ENCODE peak calls at places on chromosomes 7 and 10, in four cellular contexts. F is neuronal stem cell, G is NCI-H774, L is activated B cell treated with CpG ODN at 0.5 μM for 24 hours. C is an unnamed sample.

GRCh38 chr10:52639652-52640051 is 132.9 kb downstream of the MBL2 start:
- DNase-seq in G (no peak), L (no peak), F (no peak), C (no peak)

GRCh38 chr7:3561908-3562307 is 260.9 kb downstream of the SDK1 start:
- DNase-seq in L (no peak), F (no peak), G (no peak), C (peak)

GRCh38 chr7:64875258-64875657 is 27.8 kb upstream of the ZNF273 start:
- DNase-seq in F (no peak), G (no peak), L (peak), C (peak)

GRCh38 chr10:96446966-96447596 is 66.6 kb downstream of the TLL2 start:
- DNase-seq in F (no peak), L (no peak), G (no peak), C (no peak)

GRCh38 chr10:21401196-21401595 is 124.3 kb downstream of the SKIDA1 start:
- DNase-seq in G (no peak), F (no peak), L (no peak), C (no peak)

GRCh38 chr7:45103958-45104843 is 7.3 kb downstream of the TBRG4 start:
- DNase-seq in F (no peak), G (no peak), L (no peak), C (no peak)

GRCh38 chr10:19862811-19863515 is 46.7 kb downstream of the PLXDC2 start:
- DNase-seq in G (no peak), F (no peak), L (no peak), C (no peak)

GRCh38 chr7:16278167-16278787 is 143.1 kb downstream of the CRPPA start:
- DNase-seq in L (no peak), F (no peak), G (no peak), C (no peak)

GRCh38 chr10:43885842-43886241 is 237.2 kb upstream of the ZNF32 start:
- DNase-seq in F (no peak), L (no peak), G (no peak), C (no peak)

GRCh38 chr10:109866168-109866994 is 56.9 kb downstream of the XPNPEP1 start:
- DNase-seq in G (no peak), L (no peak), F (no peak), C (no peak)

GRCh38 chr7:101971457-101971856 is 154.0 kb downstream of the CUX1 start:
- DNase-seq in L (no peak), F (no peak), G (no peak), C (no peak)

GRCh38 chr7:113026941-113027340 is 59.7 kb downstream of the GPR85 start:
- DNase-seq in G (no peak), F (peak), L (no peak), C (no peak)

GRCh38 chr10:77274046-77274795 is 363.4 kb downstream of the KCNMA1 start:
- DNase-seq in G (no peak), L (no peak), F (no peak), C (no peak)

GRCh38 chr10:131732631-131733127 is 168.1 kb upstream of the PPP2R2D start:
- DNase-seq in F (no peak), L (no peak), G (no peak), C (no peak)

GRCh38 chr7:66747385-66748126 is 7.0 kb downstream of the RABGEF1 start:
- DNase-seq in L (no peak), F (no peak), G (no peak), C (no peak)

GRCh38 chr10:131998050-131998844 is 16.5 kb upstream of the BNIP3 start:
- DNase-seq in F (no peak), L (no peak), G (no peak), C (no peak)

GRCh38 chr7:152760384-152761115 is 998 bp downstream of the ACTR3B start:
- DNase-seq in L (no peak), G (no peak), F (no peak), C (no peak)

GRCh38 chr7:134885967-134886352 is 100.3 kb upstream of the AGBL3 start:
- DNase-seq in L (no peak), F (no peak), G (no peak), C (no peak)